ENCODE peak calls at places on chromosome 7, in six cellular contexts. One of them, this sample, is unnamed.
A peak's percentile ranks its signal among the peaks of the same experiment; 100 is the strongest.

GRCh38 chr7:122407195-122407594 is 102.6 kb upstream of the FEZF1 start:
- DNase-seq in GM12864: no peak
- DNase-seq in body of pancreas: no peak
- DNase-seq in psoas muscle: no peak
- DNase-seq in testis: no peak
- DNase-seq in pancreas: no peak
- DNase-seq in this sample: no peak

GRCh38 chr7:29443552-29443951 is 120.1 kb upstream of the PRR15 start:
- DNase-seq in body of pancreas: no peak
- DNase-seq in GM12864: no peak
- DNase-seq in testis: no peak
- DNase-seq in psoas muscle: no peak
- DNase-seq in pancreas: no peak
- DNase-seq in this sample: no peak

GRCh38 chr7:138245682-138246081 is 169.4 kb downstream of the AKR1D1 start:
- DNase-seq in pancreas: no peak
- DNase-seq in body of pancreas: no peak
- DNase-seq in psoas muscle: no peak
- DNase-seq in GM12864: no peak
- DNase-seq in testis: no peak
- DNase-seq in this sample: no peak

GRCh38 chr7:147300293-147300692 is 1183.7 kb downstream of the CNTNAP2 start:
- DNase-seq in pancreas: no peak
- DNase-seq in body of pancreas: no peak
- DNase-seq in psoas muscle: no peak
- DNase-seq in GM12864: no peak
- DNase-seq in testis: no peak
- DNase-seq in this sample: no peak

GRCh38 chr7:124379296-124379695 is 346.4 kb upstream of the TMEM229A start:
- DNase-seq in pancreas: no peak
- DNase-seq in testis: no peak
- DNase-seq in psoas muscle: no peak
- DNase-seq in GM12864: no peak
- DNase-seq in body of pancreas: no peak
- DNase-seq in this sample: no peak

GRCh38 chr7:104894998-104895850 is 118.8 kb upstream of the KMT2E start:
- DNase-seq in testis: no peak
- DNase-seq in pancreas: no peak
- DNase-seq in psoas muscle: no peak
- DNase-seq in body of pancreas: no peak
- DNase-seq in GM12864: peak; percentile 73
- DNase-seq in this sample: no peak

GRCh38 chr7:23672033-23672432 is 8.0 kb upstream of the FAM221A start:
- DNase-seq in testis: no peak
- DNase-seq in body of pancreas: no peak
- DNase-seq in GM12864: no peak
- DNase-seq in pancreas: no peak
- DNase-seq in psoas muscle: no peak
- DNase-seq in this sample: no peak

GRCh38 chr7:37448637-37449331 is at the start of gene ELMO1:
- DNase-seq in body of pancreas: peak; percentile 74
- DNase-seq in GM12864: peak; percentile 75
- DNase-seq in testis: peak; percentile 81
- DNase-seq in pancreas: peak; percentile 78
- DNase-seq in psoas muscle: peak; percentile 76
- DNase-seq in this sample: no peak

GRCh38 chr7:142513221-142513955 is 235.9 kb upstream of the PRSS1 start:
- DNase-seq in pancreas: no peak
- DNase-seq in GM12864: no peak
- DNase-seq in testis: no peak
- DNase-seq in body of pancreas: no peak
- DNase-seq in psoas muscle: no peak
- DNase-seq in this sample: no peak

GRCh38 chr7:39746162-39746782 is 122.9 kb downstream of the RALA start:
- DNase-seq in pancreas: peak; percentile 71
- DNase-seq in testis: peak; percentile 87
- DNase-seq in body of pancreas: peak; percentile 78
- DNase-seq in GM12864: no peak
- DNase-seq in psoas muscle: peak; percentile 74
- DNase-seq in this sample: peak; percentile 39

DNA sequence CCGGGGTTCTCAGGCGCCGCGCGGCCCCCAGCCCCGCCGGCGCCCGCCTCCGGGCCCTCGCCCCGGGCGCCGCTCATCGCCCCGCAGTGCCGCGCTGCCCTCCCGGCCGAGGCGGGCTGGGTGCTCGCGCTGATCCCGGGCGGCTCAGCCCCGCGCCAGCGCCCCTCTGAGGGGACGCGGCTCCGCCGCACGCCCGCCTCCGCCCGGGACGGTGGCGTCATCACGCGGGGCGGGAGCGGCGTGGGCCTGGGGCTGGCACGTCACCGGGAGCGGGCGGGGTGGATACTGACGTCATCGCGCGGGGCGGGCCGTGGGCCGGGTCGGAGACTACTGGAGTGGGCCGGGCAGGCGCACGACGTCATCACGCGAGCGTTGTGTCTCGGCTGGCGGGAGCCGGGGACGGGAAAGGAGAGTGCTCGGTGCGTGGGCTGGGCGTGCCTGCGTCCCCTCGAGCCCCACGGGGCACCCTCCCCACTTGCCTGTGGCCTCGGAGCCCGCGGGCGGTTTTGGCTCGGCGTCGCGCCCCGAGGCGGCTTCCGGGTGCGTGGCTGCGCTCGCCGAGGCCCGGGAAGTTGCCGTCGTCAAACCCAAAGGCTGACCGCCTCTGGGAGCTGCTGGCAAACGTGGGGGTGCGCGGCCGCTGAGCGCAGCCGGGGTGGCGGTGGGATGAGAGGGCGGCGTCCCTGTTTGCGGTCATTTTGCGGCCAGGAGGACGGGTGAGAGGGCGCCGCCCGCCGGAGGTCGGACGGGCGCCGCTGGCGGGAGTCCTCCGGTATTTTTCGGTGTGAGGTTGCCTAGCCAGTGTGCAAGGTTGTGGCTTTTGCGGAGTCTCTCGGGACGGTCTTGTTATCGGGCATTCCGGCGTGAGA is at the start of gene ESYT2:
- DNase-seq in testis: peak; percentile 99
- DNase-seq in pancreas: peak; percentile 99
- DNase-seq in GM12864: peak; percentile 84
- DNase-seq in psoas muscle: peak; percentile 99
- DNase-seq in body of pancreas: peak; percentile 98
- DNase-seq in this sample: peak; percentile 95
- TF ChIP-seq CTCF in testis: no peak
- TF ChIP-seq CTCF in pancreas: no peak
- TF ChIP-seq CTCF in GM12864: peak; percentile 18
- TF ChIP-seq CTCF in psoas muscle: peak; percentile 8
- TF ChIP-seq CTCF in body of pancreas: no peak
- TF ChIP-seq CTCF in this sample: no peak

DNA sequence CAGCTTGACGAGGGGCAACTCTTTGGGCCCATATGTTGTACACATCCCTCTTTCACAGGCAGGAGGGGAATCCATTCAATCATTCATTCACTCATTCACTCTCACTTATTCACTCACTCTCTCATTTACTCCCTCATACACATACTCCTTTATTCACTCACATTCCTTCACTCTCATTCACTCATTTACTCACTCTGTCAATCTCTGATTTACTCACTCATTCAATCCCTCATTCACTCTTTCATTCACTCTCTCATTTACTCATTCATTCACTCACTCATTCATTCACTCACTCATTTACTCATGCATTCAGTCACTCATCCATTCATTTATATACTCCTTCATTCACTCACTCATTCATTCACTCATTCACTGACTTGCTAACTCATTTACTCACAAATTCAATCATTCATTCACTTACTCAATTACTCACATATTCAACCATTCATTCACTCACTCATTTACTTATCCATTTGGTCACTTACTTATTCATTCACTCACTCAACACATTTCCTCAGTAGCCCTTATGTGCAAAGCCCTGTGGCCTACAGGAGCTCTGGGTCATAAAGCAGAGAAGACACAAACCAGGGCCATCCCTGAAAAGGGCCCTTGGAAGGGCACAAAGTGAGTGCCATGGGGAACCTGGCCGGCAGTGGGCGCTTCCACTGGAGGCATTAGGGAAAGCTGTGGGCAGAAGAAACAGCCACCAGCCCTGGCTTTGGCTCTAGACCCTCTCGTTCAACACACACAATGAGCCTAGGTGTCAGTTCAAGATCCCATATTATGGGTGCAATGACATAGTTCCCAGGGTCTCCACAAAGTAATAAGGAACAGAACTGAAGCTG is 26.0 kb downstream of the HIP1 start:
- DNase-seq in GM12864: no peak
- DNase-seq in pancreas: no peak
- DNase-seq in psoas muscle: no peak
- DNase-seq in body of pancreas: no peak
- DNase-seq in testis: no peak
- DNase-seq in this sample: no peak
- TF ChIP-seq CTCF in GM12864: no peak
- TF ChIP-seq CTCF in pancreas: no peak
- TF ChIP-seq CTCF in psoas muscle: no peak
- TF ChIP-seq CTCF in body of pancreas: no peak
- TF ChIP-seq CTCF in testis: no peak
- TF ChIP-seq CTCF in this sample: no peak

GRCh38 chr7:84188811-84189405 is 5.7 kb downstream of the SEMA3A start:
- DNase-seq in body of pancreas: no peak
- DNase-seq in psoas muscle: no peak
- DNase-seq in testis: no peak
- DNase-seq in pancreas: no peak
- DNase-seq in GM12864: no peak
- DNase-seq in this sample: no peak
- TF ChIP-seq CTCF in body of pancreas: no peak
- TF ChIP-seq CTCF in psoas muscle: no peak
- TF ChIP-seq CTCF in testis: no peak
- TF ChIP-seq CTCF in pancreas: no peak
- TF ChIP-seq CTCF in GM12864: no peak
- TF ChIP-seq CTCF in this sample: no peak

GRCh38 chr7:7761340-7761973 is 43.0 kb upstream of the RPA3 start:
- DNase-seq in pancreas: no peak
- DNase-seq in testis: no peak
- DNase-seq in GM12864: no peak
- DNase-seq in psoas muscle: no peak
- DNase-seq in body of pancreas: no peak
- DNase-seq in this sample: no peak
- TF ChIP-seq CTCF in pancreas: no peak
- TF ChIP-seq CTCF in testis: peak; percentile 9
- TF ChIP-seq CTCF in GM12864: no peak
- TF ChIP-seq CTCF in psoas muscle: peak; percentile 63
- TF ChIP-seq CTCF in body of pancreas: no peak
- TF ChIP-seq CTCF in this sample: no peak

This sample was measured in omental fat pad.